ENCODE peak calls at places on chromosomes 16 and 17, in seven cellular contexts. C is activated naive CD8-positive, alpha-beta T cell treated with anti-CD3 and anti-CD28 coated beads for 36 hours; B is T-helper 9 cell; M is sciatic nerve; P is retina; V is GM13976; U is esophagus muscularis mucosa. T is an unnamed sample.

GRCh38 chr17:16886655-16887322 is 85.1 kb downstream of the TNFRSF13B start:
- DNase-seq in M (no peak), C (no peak), V (no peak), B (no peak), P (no peak), U (peak), T (peak)

GRCh38 chr17:20009052-20009301 is 182 bp upstream of the SPECC1 start:
- DNase-seq in P (no peak), V (no peak), M (no peak), C (no peak), U (no peak), B (no peak), T (no peak)

GRCh38 chr17:16131593-16131992 is 83.7 kb downstream of the NCOR1 start:
- DNase-seq in P (no peak), C (no peak), V (no peak), U (no peak), B (no peak), M (no peak), T (no peak)

GRCh38 chr17:19390951-19391350 is 4.0 kb upstream of the MFAP4 start:
- DNase-seq in U (no peak), B (no peak), P (no peak), C (no peak), M (no peak), V (no peak), T (no peak)

GRCh38 chr16:1519831-1520230 is 13.6 kb upstream of the TMEM204 start:
- DNase-seq in M (no peak), C (no peak), U (no peak), P (no peak), B (no peak), V (no peak), T (no peak)

GRCh38 chr16:70575376-70575775 is 51.8 kb downstream of the SF3B3 start:
- DNase-seq in V (no peak), B (no peak), C (no peak), P (no peak), M (peak), U (no peak), T (no peak)

GRCh38 chr17:75751676-75752404 is 13.2 kb downstream of the GALK1 start:
- DNase-seq in P (no peak), U (no peak), V (no peak), B (no peak), C (no peak), M (no peak), T (no peak)

GRCh38 chr16:66548068-66548467 is 1.9 kb downstream of the TK2 start:
- DNase-seq in B (no peak), U (no peak), C (no peak), V (no peak), P (no peak), M (no peak), T (peak)

GRCh38 chr16:50644730-50645129 is 36.4 kb downstream of the SNX20 start:
- DNase-seq in B (no peak), M (no peak), C (peak), U (no peak), V (peak), P (no peak), T (no peak)

GRCh38 chr16:12097523-12098428 is 121.2 kb downstream of the SNX29 start:
- DNase-seq in P (peak), V (no peak), M (peak), B (no peak), C (no peak), U (no peak), T (no peak)

GRCh38 chr16:68668266-68668665 is 23.2 kb downstream of the CDH3 start:
- DNase-seq in P (no peak), B (no peak), C (peak), V (peak), M (no peak), U (no peak), T (no peak)

GRCh38 chr17:18102640-18103039 is 5.9 kb upstream of the MYO15A start:
- DNase-seq in P (no peak), B (no peak), C (no peak), V (no peak), M (no peak), U (no peak), T (no peak)

GRCh38 chr17:27349540-27350021 is 55.7 kb downstream of the WSB1 start:
- DNase-seq in V (no peak), P (no peak), C (no peak), B (no peak), M (peak), U (no peak), T (no peak)

GRCh38 chr16:47888142-47888541 is 267.7 kb downstream of the ABCC12 start:
- DNase-seq in V (no peak), P (no peak), M (no peak), U (no peak), B (no peak), C (no peak), T (no peak)

GRCh38 chr17:65219124-65219523 is 82.0 kb downstream of the RGS9 start:
- DNase-seq in V (no peak), B (no peak), M (no peak), U (no peak), P (no peak), C (no peak), T (no peak)

GRCh38 chr17:79082311-79083190 is 7.9 kb downstream of the ENGASE start:
- DNase-seq in U (no peak), M (no peak), C (peak), V (peak), B (peak), P (peak), T (no peak)

GRCh38 chr16:12729448-12729847 is 74.2 kb downstream of the CPPED1 start:
- DNase-seq in M (no peak), P (no peak), V (no peak), C (no peak), B (no peak), U (no peak), T (no peak)

GRCh38 chr16:52914428-52914827 is 138.3 kb downstream of the CHD9NB start:
- DNase-seq in U (no peak), P (no peak), C (no peak), B (no peak), V (no peak), M (no peak), T (no peak)

GRCh38 chr16:31064882-31065461 is 9.1 kb downstream of the ZNF668 start:
- DNase-seq in V (no peak), C (no peak), P (peak), M (no peak), U (no peak), B (no peak), T (no peak)

GRCh38 chr16:802914-803750 is 2.6 kb upstream of the GNG13 start:
- DNase-seq in M (no peak), P (peak), C (no peak), B (no peak), V (no peak), U (no peak), T (no peak)

T was measured in osteocyte.